ENCODE peak calls at places on chromosomes 5 and 9, in four cellular contexts. U is H9, E is HepG2, J is cardiac muscle cell. I is an unnamed sample.
A peak's percentile ranks its signal among the peaks of the same experiment; 100 is the strongest.

GRCh38 chr5:112186401-112186990 is 232.6 kb downstream of the EPB41L4A start:
- DNase-seq in U (no peak), E (peak; percentile 35), J (peak; percentile 67), I (peak; percentile 33)

GRCh38 chr5:73818357-73818756 is 192.4 kb downstream of the ARHGEF28 start:
- DNase-seq in U (no peak), E (no peak), J (no peak), I (no peak)

GRCh38 chr5:38556599-38557308 is at the start of gene LIFR:
- DNase-seq in U (peak; percentile 78), E (peak; percentile 39), J (peak; percentile 92), I (peak; percentile 77)

GRCh38 chr9:36980148-36980974 is 53.7 kb downstream of the PAX5 start:
- DNase-seq in U (peak; percentile 77), E (no peak), J (no peak), I (peak; percentile 73)

GRCh38 chr5:112933651-112934365 is 11.8 kb upstream of the REEP5 start:
- DNase-seq in U (no peak), E (no peak), J (no peak), I (no peak)

GRCh38 chr5:170265527-170265926 is 32.0 kb downstream of the LCP2 start:
- DNase-seq in U (no peak), E (no peak), J (no peak), I (no peak)

GRCh38 chr5:40171971-40172370 is 507.7 kb upstream of the PTGER4 start:
- DNase-seq in U (no peak), E (no peak), J (no peak), I (peak; percentile 74)

GRCh38 chr5:33423018-33423630 is 17.6 kb upstream of the TARS1 start:
- DNase-seq in U (no peak), E (peak; percentile 6), J (peak; percentile 14), I (peak; percentile 28)

GRCh38 chr5:89827388-89827787 is 582.2 kb downstream of the CETN3 start:
- DNase-seq in U (no peak), E (no peak), J (no peak), I (no peak)

GRCh38 chr5:66710557-66710956 is 114.4 kb downstream of the MAST4 start:
- DNase-seq in U (no peak), E (no peak), J (no peak), I (no peak)

GRCh38 chr5:170741801-170742200 is 41.7 kb upstream of the GABRP start:
- DNase-seq in U (peak; percentile 12), E (no peak), J (no peak), I (no peak)

DNA sequence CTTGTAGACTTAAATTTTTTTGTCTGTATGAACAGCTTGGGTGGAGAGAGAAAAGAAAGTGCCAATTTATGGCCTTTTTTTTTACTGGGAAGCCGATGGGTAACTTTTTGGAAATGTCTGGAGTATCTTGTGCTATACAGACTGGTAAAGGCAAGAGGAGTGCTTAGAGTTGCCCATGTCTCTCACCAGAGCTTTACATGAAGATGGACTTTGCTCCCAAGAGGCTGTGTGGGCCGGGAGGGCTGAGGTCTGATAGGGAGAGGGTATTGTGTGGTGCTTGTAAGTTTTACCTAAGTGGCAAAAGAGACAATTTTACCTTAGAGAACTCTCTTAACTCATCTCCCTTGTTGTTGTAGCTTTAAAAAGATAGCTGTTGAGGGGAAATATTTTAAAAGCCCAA is 203.2 kb downstream of the SEMA6A start:
- DNase-seq in U (no peak), E (peak; percentile 62), J (no peak), I (no peak)
- H3K27ac ChIP-seq in U (no peak overlapping the region), E (no peak overlapping the region), J (no peak overlapping the region), I (no peak overlapping the region)

GRCh38 chr5:42837601-42838000 is 25.9 kb upstream of the SELENOP start:
- DNase-seq in U (no peak), E (no peak), J (no peak), I (no peak)

GRCh38 chr5:42843675-42844292 is 32.1 kb upstream of the SELENOP start:
- DNase-seq in U (no peak), E (peak; percentile 61), J (no peak), I (no peak)

GRCh38 chr5:42840279-42840678 is 28.6 kb upstream of the SELENOP start:
- DNase-seq in U (no peak), E (peak; percentile 38), J (no peak), I (no peak)

GRCh38 chr5:42840842-42841574 is 29.3 kb upstream of the SELENOP start:
- DNase-seq in U (no peak), E (no peak), J (no peak), I (no peak)

DNA sequence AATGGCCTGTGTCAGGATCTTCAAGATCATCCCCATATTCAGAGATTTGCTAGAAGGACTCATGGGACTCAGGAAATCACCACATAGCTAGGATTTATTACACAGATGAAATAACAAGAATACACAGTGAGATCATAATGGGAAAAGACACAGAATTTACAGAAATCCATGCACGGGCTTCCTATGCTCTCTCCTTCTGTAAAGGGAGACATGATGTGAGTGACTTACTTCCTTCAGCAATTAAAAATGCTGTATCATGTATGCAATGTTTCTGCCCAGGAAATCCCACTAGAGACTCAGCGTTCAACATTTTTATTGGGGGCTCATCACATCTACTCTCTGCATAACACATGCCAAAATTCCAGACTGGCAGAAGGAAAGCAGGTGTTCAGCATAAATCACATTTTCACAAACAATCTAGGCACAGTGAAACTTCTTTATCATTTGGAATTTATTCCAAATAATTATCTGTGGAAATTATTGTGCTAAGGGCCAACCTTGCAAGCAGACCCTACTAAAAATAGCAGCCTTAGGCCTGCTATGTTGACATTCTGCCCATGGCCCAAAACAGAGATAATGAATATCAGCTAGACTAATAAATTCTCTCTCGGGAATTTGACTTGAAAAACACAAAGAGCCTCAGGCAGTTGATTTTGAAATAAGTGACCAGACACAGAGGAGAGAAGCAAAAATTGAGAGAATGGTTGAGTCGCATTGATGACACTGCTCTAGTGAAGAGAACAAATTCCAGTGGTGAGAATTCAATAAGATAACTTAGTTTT is 31.4 kb upstream of the SELENOP start:
- DNase-seq in U (no peak), E (no peak), J (no peak), I (no peak)
- TF ChIP-seq CTCF in U (no peak), E (no peak), J (no peak), I (no peak)

GRCh38 chr5:181054138-181054537 is 14.1 kb downstream of the BTNL9 start:
- DNase-seq in U (no peak), E (no peak), J (no peak), I (no peak)

GRCh38 chr5:181051841-181052525 is 11.9 kb downstream of the BTNL9 start:
- DNase-seq in U (no peak), E (no peak), J (no peak), I (no peak)

GRCh38 chr5:181052526-181052927 is 12.5 kb downstream of the BTNL9 start:
- DNase-seq in U (peak; percentile 56), E (no peak), J (no peak), I (no peak)

GRCh38 chr5:181053760-181054122 is 13.7 kb downstream of the BTNL9 start:
- DNase-seq in U (peak; percentile 53), E (no peak), J (no peak), I (no peak)

DNA sequence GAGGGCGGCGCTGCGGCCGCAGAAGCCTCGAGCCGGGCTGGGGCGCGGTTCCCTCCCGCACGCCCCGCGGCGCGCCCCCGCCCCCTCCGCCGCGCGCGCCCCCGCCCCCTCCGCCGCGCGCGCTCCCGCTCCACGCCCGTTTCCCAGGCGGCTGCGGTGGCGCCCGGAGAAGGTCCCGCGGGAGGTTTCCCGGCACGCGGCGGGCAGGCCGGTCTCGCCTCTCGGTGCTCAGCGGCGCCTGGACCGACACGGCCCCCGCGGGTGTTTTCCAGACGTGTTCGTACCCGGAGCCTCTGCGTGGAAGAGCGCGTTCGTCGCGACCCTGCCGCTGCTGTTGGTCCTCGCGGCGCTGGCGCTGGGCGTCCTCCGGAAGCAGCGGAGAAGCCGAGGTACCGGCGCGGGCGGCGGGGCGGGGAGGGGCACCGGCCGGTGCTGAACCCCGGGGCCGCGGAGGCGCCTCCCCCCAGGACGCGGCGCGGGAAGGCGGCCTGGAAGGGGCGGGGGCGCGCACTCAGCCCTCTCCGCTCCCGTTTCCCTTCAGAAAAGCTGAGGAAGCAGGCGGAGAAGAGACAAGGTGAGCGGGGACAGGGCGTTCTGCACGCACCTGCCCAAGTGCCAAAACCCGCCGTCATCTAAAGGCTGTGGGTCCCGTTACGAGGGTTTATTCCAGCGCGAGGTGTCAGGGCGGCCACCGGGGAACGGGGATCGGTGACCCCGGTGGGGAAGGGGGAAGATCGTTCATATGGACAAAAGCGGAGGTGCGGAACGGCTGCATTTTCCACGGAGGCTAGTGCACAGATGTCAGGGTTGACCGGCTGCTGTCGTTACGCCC is 13.1 kb downstream of the BTNL9 start:
- DNase-seq in U (no peak), E (no peak), J (peak; percentile 0), I (peak; percentile 57)
- H3K27ac ChIP-seq in U (no peak overlapping the region), E (no peak overlapping the region), J (no peak overlapping the region), I (no peak overlapping the region)

GRCh38 chr5:68658810-68659372 is 434.9 kb upstream of the SLC30A5 start:
- DNase-seq in U (no peak), E (no peak), J (no peak), I (no peak)

GRCh38 chr5:68656936-68657857 is 436.6 kb upstream of the SLC30A5 start:
- DNase-seq in U (peak; percentile 51), E (no peak), J (no peak), I (peak; percentile 29)

GRCh38 chr5:68659876-68660275 is 433.9 kb upstream of the SLC30A5 start:
- DNase-seq in U (no peak), E (no peak), J (no peak), I (no peak)

GRCh38 chr5:68662804-68663307 is 431.0 kb upstream of the SLC30A5 start:
- DNase-seq in U (no peak), E (no peak), J (no peak), I (no peak)

DNA sequence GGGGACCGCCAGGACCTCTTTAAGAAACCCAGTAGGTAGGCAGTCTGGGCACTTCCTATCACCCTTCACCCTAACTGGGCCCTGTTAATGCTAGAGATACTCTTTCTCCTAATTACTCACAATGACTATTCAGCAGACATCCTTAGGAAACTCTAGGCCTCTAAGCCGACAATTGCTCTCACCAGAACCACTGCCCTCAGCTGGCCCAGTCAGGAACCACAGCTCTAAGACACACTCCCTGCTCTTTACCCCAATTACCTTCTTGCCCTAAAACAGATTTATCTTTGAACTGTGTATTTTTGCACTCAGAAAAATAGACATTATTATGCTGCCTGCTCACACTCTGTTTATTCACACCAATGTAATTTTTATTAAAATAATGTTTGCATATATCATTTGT is 432.6 kb upstream of the SLC30A5 start:
- DNase-seq in U (peak; percentile 60), E (peak; percentile 3), J (no peak), I (peak; percentile 17)
- TF ChIP-seq CTCF in U (peak; percentile 76), E (peak; percentile 37), J (peak; percentile 59), I (no peak)

DNA sequence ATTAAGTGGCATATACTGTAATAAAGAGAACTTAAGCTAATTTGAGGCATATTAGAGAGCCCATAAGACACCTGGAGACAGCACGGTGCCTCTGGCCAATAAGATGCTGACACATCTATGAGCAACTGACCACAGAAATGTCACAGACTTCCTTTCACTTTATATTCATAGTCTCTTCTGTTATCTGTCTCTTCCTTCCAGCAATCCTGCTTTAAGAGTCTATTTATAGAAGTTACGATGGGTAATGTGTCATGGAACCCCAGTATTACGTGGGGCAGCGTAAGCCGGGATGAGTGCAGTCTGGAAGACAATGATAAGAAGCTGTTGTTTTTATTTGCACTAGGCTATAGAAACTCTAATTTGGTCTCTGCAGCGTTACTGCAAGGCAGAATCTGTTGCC is 136.8 kb downstream of the CFAP90 start:
- DNase-seq in U (no peak), E (no peak), J (no peak), I (no peak)
- H3K27ac ChIP-seq in U (no peak overlapping the region), E (no peak overlapping the region), J (no peak overlapping the region), I (no peak overlapping the region)